ENCODE peak calls at places on chromosomes 3 and 15, in four cellular contexts. L is GM12878, G is K562, I is H1. S is an unnamed sample. For H3K4me1, the result is how much of the 10 kb centered on the place peaks cover.

GRCh38 chr3:25843332-25843731 is 53.4 kb downstream of the OXSM start:
- DNase-seq in L (no peak), G (no peak), I (no peak), S (no peak)

GRCh38 chr3:115165266-115165665 is 18.2 kb upstream of the ZBTB20 start:
- DNase-seq in L (no peak), G (no peak), I (no peak), S (no peak)

GRCh38 chr15:100277087-100277855 is 64.5 kb downstream of the ADAMTS17 start:
- DNase-seq in L (no peak), G (no peak), I (no peak), S (no peak)

GRCh38 chr15:44537728-44538240 is 837 bp downstream of the EIF3J start:
- DNase-seq in L (no peak), G (peak), I (no peak), S (no peak)

GRCh38 chr3:155431856-155432570 is 138.5 kb upstream of the STRIT1 start:
- DNase-seq in L (no peak), G (no peak), I (no peak), S (no peak)

GRCh38 chr15:75161788-75162414 is 39.8 kb upstream of the C15orf39 start:
- DNase-seq in L (no peak), G (no peak), I (no peak), S (no peak)

GRCh38 chr3:173823911-173824460 is 426.4 kb downstream of the NLGN1 start:
- DNase-seq in L (no peak), G (no peak), I (no peak), S (no peak)

GRCh38 chr15:86611392-86612040 is 531.8 kb downstream of the AGBL1 start:
- DNase-seq in L (no peak), G (no peak), I (no peak), S (no peak)

GRCh38 chr3:182837855-182838454 is 44.7 kb downstream of the ATP11B start:
- DNase-seq in L (no peak), G (no peak), I (no peak), S (no peak)

GRCh38 chr3:17605032-17605431 is 137.4 kb downstream of the TBC1D5 start:
- DNase-seq in L (no peak), G (no peak), I (no peak), S (no peak)

GRCh38 chr3:193869221-193870201 is 266.4 kb upstream of the HES1 start:
- DNase-seq in L (no peak), G (peak), I (peak), S (peak)

GRCh38 chr15:32856753-32857152 is 138.9 kb downstream of the GREM1 start:
- DNase-seq in L (no peak), G (no peak), I (no peak), S (no peak)

GRCh38 chr3:99023590-99024192 is 122.2 kb upstream of the DCBLD2 start:
- DNase-seq in L (no peak), G (peak), I (no peak), S (no peak)

GRCh38 chr3:29642393-29643033 is 361.6 kb downstream of the RBMS3 start:
- DNase-seq in L (no peak), G (no peak), I (no peak), S (no peak)

GRCh38 chr3:197468866-197469382 is 86.8 kb downstream of the BDH1 start:
- DNase-seq in L (no peak), G (no peak), I (no peak), S (no peak)

GRCh38 chr3:119357190-119357589 is 63.0 kb downstream of the ARHGAP31 start:
- DNase-seq in L (no peak), G (no peak), I (no peak), S (no peak)

GRCh38 chr3:37474936-37475335 is 300.6 kb upstream of the LRRFIP2 start:
- DNase-seq in L (no peak), G (no peak), I (no peak), S (no peak)

GRCh38 chr3:178907081-178907480 is 164.5 kb downstream of the ZMAT3 start:
- DNase-seq in L (no peak), G (no peak), I (no peak), S (no peak)

GRCh38 chr3:61769266-61769665 is 207.9 kb downstream of the PTPRG start:
- DNase-seq in L (no peak), G (no peak), I (no peak), S (no peak)

GRCh38 chr15:38707802-38708671 is 143.4 kb upstream of the RASGRP1 start:
- DNase-seq in L (no peak), G (peak), I (peak), S (peak)

GRCh38 chr15:42741710-42742109 is 4.8 kb upstream of the CDAN1 start:
- DNase-seq in L (no peak), G (no peak), I (no peak), S (no peak)

GRCh38 chr15:100810831-100811230 is 68.8 kb upstream of the ALDH1A3 start:
- DNase-seq in L (no peak), G (no peak), I (no peak), S (no peak)

GRCh38 chr15:61644550-61644949 is 415.4 kb upstream of the RORA start:
- DNase-seq in L (no peak), G (no peak), I (no peak), S (no peak)

GRCh38 chr3:142106536-142106935 is 42.8 kb downstream of the TFDP2 start:
- DNase-seq in L (no peak), G (no peak), I (no peak), S (no peak)
- H3K4me1 ChIP-seq in L (under half), G (under half), I (under half), S (under half)

DNA sequence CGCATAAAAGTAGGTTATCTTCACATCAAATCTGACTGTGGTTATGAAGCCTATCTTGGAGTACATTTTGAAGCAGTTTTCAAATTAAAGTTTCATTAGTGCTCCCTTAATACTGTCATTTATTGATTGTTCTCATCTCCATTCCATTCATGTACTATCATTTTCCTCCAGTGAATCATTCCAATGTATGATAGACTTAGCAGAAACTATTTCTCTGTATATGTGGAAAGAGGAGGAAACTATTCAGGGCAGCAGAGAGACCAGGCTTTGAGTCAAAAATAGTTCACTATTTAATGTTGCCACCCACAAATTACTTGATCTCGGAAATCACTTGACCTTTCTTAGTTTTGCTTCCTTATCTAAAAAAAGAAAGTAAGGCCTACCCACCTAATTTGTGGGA is 610.5 kb upstream of the ZNF385D start:
- DNase-seq in L (no peak), G (no peak), I (no peak), S (no peak)
- TF ChIP-seq ZNF274 in L (no peak), G (no peak), I (no peak), S (no peak)

GRCh38 chr3:184811663-184811998 is 335 bp upstream of the VPS8 start:
- DNase-seq in L (no peak), G (no peak), I (no peak), S (no peak)

GRCh38 chr3:184811999-184812844 is at the start of gene VPS8:
- DNase-seq in L (peak), G (peak), I (peak), S (peak)

GRCh38 chr3:184814214-184814613 is 2.2 kb downstream of the VPS8 start:
- DNase-seq in L (peak), G (no peak), I (no peak), S (no peak)

GRCh38 chr3:184813357-184813756 is 1.4 kb downstream of the VPS8 start:
- DNase-seq in L (no peak), G (no peak), I (no peak), S (no peak)

DNA sequence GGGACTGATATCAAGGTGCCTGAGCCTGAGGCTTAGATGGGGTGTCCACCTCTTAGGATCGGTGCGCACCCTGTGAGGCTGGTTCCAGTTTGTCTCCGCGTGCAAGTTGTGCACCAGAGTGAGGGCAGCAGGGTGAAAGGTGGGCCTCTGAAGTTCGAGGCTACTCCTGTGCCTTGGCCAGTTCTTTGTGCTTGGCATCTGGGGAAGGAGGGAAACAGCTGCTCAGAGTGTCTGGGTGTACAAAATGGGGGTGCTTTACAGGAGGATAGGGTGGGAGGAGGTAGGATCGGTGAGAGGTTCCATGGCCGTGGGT is 835 bp downstream of the VPS8 start:
- DNase-seq in L (no peak), G (no peak), I (no peak), S (no peak)
- H3K4me1 ChIP-seq in L (under half), G (under half), I (under half), S (under half)

GRCh38 chr15:41564286-41564959 is 5.4 kb downstream of the TYRO3 start:
- DNase-seq in L (no peak), G (peak), I (peak), S (peak)
- TF ChIP-seq ZNF274 in L (no peak), G (no peak), I (no peak), S (no peak)

GRCh38 chr15:40093224-40093842 is 15.3 kb downstream of the BMF start:
- DNase-seq in L (no peak), G (no peak), I (no peak), S (no peak)

GRCh38 chr15:40092416-40093223 is 16.1 kb downstream of the BMF start:
- DNase-seq in L (no peak), G (no peak), I (no peak), S (no peak)

GRCh38 chr15:40094156-40094555 is 14.5 kb downstream of the BMF start:
- DNase-seq in L (no peak), G (no peak), I (no peak), S (no peak)

GRCh38 chr15:40090774-40091455 is 17.8 kb downstream of the BMF start:
- DNase-seq in L (no peak), G (no peak), I (no peak), S (no peak)

DNA sequence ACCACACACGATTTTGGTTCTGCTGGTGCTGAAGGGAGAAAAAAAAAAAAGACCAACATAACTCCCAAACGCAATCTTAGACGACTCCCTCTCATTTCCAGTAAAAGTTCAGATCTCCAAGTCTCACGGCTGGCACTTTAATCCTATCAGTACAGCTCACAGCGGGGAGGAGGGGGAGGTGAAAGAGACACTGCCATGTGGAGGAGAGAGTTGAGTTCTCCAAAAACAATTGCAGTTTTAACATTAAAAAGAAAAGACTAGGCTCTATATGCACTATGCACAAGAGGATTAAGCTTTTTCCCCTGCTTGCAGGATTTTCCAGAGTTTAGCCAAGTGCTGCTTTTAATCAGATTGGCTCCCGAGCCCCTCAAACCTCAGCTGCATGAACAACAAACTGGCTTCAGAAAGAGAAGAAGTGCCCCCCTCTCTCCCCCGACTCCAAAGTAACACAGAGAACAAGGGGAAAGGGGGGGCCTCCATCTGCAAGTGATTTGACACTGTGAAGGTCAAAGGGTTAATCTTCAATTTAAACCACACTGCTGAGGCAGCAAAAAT is 16.7 kb downstream of the BMF start:
- DNase-seq in L (no peak), G (no peak), I (no peak), S (peak)
- H3K4me1 ChIP-seq in L (under half), G (under half), I (under half), S (under half)

DNA sequence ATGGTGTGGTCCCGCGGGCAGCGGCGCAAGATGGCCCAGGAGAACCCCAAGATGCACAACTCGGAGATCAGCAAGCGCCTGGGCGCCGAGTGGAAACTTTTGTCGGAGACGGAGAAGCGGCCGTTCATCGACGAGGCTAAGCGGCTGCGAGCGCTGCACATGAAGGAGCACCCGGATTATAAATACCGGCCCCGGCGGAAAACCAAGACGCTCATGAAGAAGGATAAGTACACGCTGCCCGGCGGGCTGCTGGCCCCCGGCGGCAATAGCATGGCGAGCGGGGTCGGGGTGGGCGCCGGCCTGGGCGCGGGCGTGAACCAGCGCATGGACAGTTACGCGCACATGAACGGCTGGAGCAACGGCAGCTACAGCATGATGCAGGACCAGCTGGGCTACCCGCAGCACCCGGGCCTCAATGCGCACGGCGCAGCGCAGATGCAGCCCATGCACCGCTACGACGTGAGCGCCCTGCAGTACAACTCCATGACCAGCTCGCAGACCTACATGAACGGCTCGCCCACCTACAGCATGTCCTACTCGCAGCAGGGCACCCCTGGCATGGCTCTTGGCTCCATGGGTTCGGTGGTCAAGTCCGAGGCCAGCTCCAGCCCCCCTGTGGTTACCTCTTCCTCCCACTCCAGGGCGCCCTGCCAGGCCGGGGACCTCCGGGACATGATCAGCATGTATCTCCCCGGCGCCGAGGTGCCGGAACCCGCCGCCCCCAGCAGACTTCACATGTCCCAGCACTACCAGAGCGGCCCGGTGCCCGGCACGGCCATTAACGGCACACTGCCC is 977 bp downstream of the SOX2 start:
- DNase-seq in L (no peak), G (no peak), I (peak), S (no peak)
- TF ChIP-seq ZNF274 in L (no peak), G (no peak), I (no peak), S (no peak)

GRCh38 chr3:15332405-15333098 is at the start of gene SH3BP5:
- DNase-seq in L (no peak), G (peak), I (peak), S (peak)
- H3K4me1 ChIP-seq in L (under half), G (under half), I (under half), S (under half)

GRCh38 chr3:134078169-134078821 is 48.6 kb upstream of the SLCO2A1 start:
- DNase-seq in L (no peak), G (no peak), I (peak), S (no peak)
- TF ChIP-seq ZNF274 in L (no peak), G (no peak), I (no peak), S (no peak)

S was measured in NT2/D1.